ENCODE peak calls at places on chromosomes 5 and 9, in five cellular contexts. One of them, this sample, is unnamed.

GRCh38 chr5:173158366-173158765 is 14.0 kb downstream of the BNIP1 start:
- DNase-seq in GM12865: no peak
- DNase-seq in psoas muscle: no peak
- DNase-seq in upper lobe of right lung: no peak
- DNase-seq in adipocyte: no peak
- DNase-seq in this sample: no peak

GRCh38 chr5:181173420-181174342 is 26.3 kb downstream of the OR2V2 start:
- DNase-seq in adipocyte: no peak
- DNase-seq in psoas muscle: peak; percentile 37
- DNase-seq in GM12865: peak; percentile 88
- DNase-seq in upper lobe of right lung: no peak
- DNase-seq in this sample: peak; percentile 76

GRCh38 chr5:127517110-127517479 is 345 bp upstream of the PRRC1 start:
- DNase-seq in adipocyte: no peak
- DNase-seq in upper lobe of right lung: no peak
- DNase-seq in GM12865: no peak
- DNase-seq in psoas muscle: no peak
- DNase-seq in this sample: peak; percentile 47

GRCh38 chr5:29885595-29885994 is 1307.9 kb upstream of the CDH6 start:
- DNase-seq in upper lobe of right lung: no peak
- DNase-seq in psoas muscle: no peak
- DNase-seq in GM12865: no peak
- DNase-seq in adipocyte: no peak
- DNase-seq in this sample: no peak

GRCh38 chr5:56145106-56145505 is 88.0 kb downstream of the ANKRD55 start:
- DNase-seq in GM12865: no peak
- DNase-seq in psoas muscle: no peak
- DNase-seq in adipocyte: no peak
- DNase-seq in upper lobe of right lung: no peak
- DNase-seq in this sample: no peak

GRCh38 chr9:78029601-78030552 is 1.7 kb downstream of the GNAQ start:
- DNase-seq in upper lobe of right lung: no peak
- DNase-seq in psoas muscle: no peak
- DNase-seq in adipocyte: peak; percentile 65
- DNase-seq in GM12865: no peak
- DNase-seq in this sample: no peak

GRCh38 chr5:162607879-162608278 is 540.3 kb downstream of the GABRG2 start:
- DNase-seq in adipocyte: no peak
- DNase-seq in upper lobe of right lung: no peak
- DNase-seq in psoas muscle: no peak
- DNase-seq in GM12865: no peak
- DNase-seq in this sample: no peak

GRCh38 chr5:1277331-1277730 is 17.5 kb downstream of the TERT start:
- DNase-seq in psoas muscle: no peak
- DNase-seq in GM12865: no peak
- DNase-seq in upper lobe of right lung: no peak
- DNase-seq in adipocyte: no peak
- DNase-seq in this sample: no peak

GRCh38 chr9:99579964-99580363 is 241.7 kb upstream of the NR4A3 start:
- DNase-seq in GM12865: no peak
- DNase-seq in adipocyte: peak; percentile 8
- DNase-seq in psoas muscle: no peak
- DNase-seq in upper lobe of right lung: no peak
- DNase-seq in this sample: no peak

GRCh38 chr5:134493461-134494055 is 31.9 kb upstream of the JADE2 start:
- DNase-seq in upper lobe of right lung: peak; percentile 23
- DNase-seq in adipocyte: no peak
- DNase-seq in GM12865: peak; percentile 27
- DNase-seq in psoas muscle: no peak
- DNase-seq in this sample: no peak

GRCh38 chr9:126291925-126292324 is 34.7 kb upstream of the MVB12B start:
- DNase-seq in psoas muscle: no peak
- DNase-seq in adipocyte: no peak
- DNase-seq in GM12865: no peak
- DNase-seq in upper lobe of right lung: no peak
- DNase-seq in this sample: no peak

GRCh38 chr5:73022480-73023169 is 66.8 kb downstream of the FCHO2 start:
- DNase-seq in GM12865: no peak
- DNase-seq in adipocyte: peak; percentile 64
- DNase-seq in psoas muscle: no peak
- DNase-seq in upper lobe of right lung: no peak
- DNase-seq in this sample: no peak

GRCh38 chr5:52692039-52692438 is 95.7 kb upstream of the ITGA1 start:
- DNase-seq in upper lobe of right lung: no peak
- DNase-seq in adipocyte: peak; percentile 61
- DNase-seq in GM12865: no peak
- DNase-seq in psoas muscle: no peak
- DNase-seq in this sample: peak; percentile 76

GRCh38 chr9:128552744-128553221 is 396 bp downstream of the SPTAN1 start:
- DNase-seq in psoas muscle: peak; percentile 75
- DNase-seq in upper lobe of right lung: peak; percentile 85
- DNase-seq in adipocyte: peak; percentile 64
- DNase-seq in GM12865: peak; percentile 50
- DNase-seq in this sample: no peak

GRCh38 chr5:139149477-139150199 is 48.5 kb downstream of the SIL1 start:
- DNase-seq in adipocyte: peak; percentile 54
- DNase-seq in psoas muscle: no peak
- DNase-seq in upper lobe of right lung: no peak
- DNase-seq in GM12865: no peak
- DNase-seq in this sample: no peak

GRCh38 chr5:34656001-34656699 is at the start of gene RAI14:
- DNase-seq in psoas muscle: peak; percentile 79
- DNase-seq in adipocyte: peak; percentile 95
- DNase-seq in upper lobe of right lung: peak; percentile 93
- DNase-seq in GM12865: peak; percentile 59
- DNase-seq in this sample: peak; percentile 94

GRCh38 chr9:72557549-72557948 is 36.1 kb downstream of the TMC1 start:
- DNase-seq in upper lobe of right lung: no peak
- DNase-seq in psoas muscle: no peak
- DNase-seq in GM12865: no peak
- DNase-seq in adipocyte: peak; percentile 79
- DNase-seq in this sample: peak; percentile 98

GRCh38 chr5:139693676-139694364 is 45.7 kb downstream of the CXXC5 start:
- DNase-seq in upper lobe of right lung: no peak
- DNase-seq in adipocyte: no peak
- DNase-seq in psoas muscle: no peak
- DNase-seq in GM12865: no peak
- DNase-seq in this sample: no peak

GRCh38 chr9:121650220-121651013 is 1.0 kb upstream of the DAB2IP start:
- DNase-seq in adipocyte: peak; percentile 76
- DNase-seq in upper lobe of right lung: peak; percentile 72
- DNase-seq in GM12865: no peak
- DNase-seq in psoas muscle: peak; percentile 72
- DNase-seq in this sample: no peak

GRCh38 chr9:121648799-121649198 is 2.6 kb upstream of the DAB2IP start:
- DNase-seq in psoas muscle: peak; percentile 44
- DNase-seq in adipocyte: no peak
- DNase-seq in upper lobe of right lung: no peak
- DNase-seq in GM12865: no peak
- DNase-seq in this sample: no peak

GRCh38 chr9:121648172-121648571 is 3.3 kb upstream of the DAB2IP start:
- DNase-seq in upper lobe of right lung: no peak
- DNase-seq in adipocyte: no peak
- DNase-seq in psoas muscle: peak; percentile 31
- DNase-seq in GM12865: no peak
- DNase-seq in this sample: no peak

GRCh38 chr9:121651014-121651294 is 480 bp upstream of the DAB2IP start:
- DNase-seq in adipocyte: no peak
- DNase-seq in psoas muscle: no peak
- DNase-seq in GM12865: no peak
- DNase-seq in upper lobe of right lung: no peak
- DNase-seq in this sample: no peak

DNA sequence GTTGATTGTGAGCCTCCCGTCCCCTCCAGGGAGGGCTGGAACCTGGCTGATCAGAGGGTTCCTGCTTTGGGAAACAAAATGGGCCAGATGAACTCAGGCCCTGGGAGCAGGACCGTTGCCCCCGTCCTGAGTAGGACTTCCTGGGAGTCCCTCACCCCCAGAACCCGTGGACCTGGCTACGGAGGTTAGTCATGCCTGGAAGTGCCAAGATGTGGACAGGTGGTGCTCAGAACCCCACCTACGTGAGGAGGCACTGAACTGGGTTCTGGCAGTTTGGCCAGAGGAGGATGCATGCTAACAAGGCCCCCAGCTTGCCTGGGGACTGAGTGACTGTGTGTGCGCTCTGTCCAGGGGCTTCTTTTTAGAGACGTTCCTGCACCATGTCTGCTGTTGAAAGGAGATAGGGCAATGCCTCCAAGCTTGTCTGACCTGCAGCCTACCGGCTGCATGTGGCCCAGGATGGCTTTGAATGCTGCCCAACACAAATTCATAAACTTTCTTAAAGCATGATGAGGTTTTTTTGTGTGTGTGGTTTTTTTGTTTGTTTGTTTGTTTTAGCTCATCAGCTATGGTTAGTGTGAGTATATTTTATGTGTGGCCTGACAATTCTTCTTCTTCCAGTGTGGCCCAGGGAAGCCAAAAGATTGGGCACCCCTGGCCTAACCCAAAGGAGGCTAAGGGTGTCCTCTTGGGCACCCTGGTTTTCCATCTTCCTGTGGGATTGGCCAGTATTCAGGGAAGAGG is 1.8 kb upstream of the DAB2IP start:
- DNase-seq in upper lobe of right lung: no peak
- DNase-seq in GM12865: no peak
- DNase-seq in psoas muscle: peak; percentile 31
- DNase-seq in adipocyte: no peak
- DNase-seq in this sample: no peak
- H3K4me3 ChIP-seq in upper lobe of right lung: no peak overlapping the region
- H3K4me3 ChIP-seq in GM12865: no peak overlapping the region
- H3K4me3 ChIP-seq in psoas muscle: no peak overlapping the region
- H3K4me3 ChIP-seq in adipocyte: no peak overlapping the region
- H3K4me3 ChIP-seq in this sample: no peak overlapping the region

GRCh38 chr5:175798626-175799025 is 72.8 kb upstream of the CPLX2 start:
- DNase-seq in GM12865: no peak
- DNase-seq in psoas muscle: no peak
- DNase-seq in upper lobe of right lung: no peak
- DNase-seq in adipocyte: no peak
- DNase-seq in this sample: no peak

GRCh38 chr5:175795959-175796358 is 75.4 kb upstream of the CPLX2 start:
- DNase-seq in psoas muscle: no peak
- DNase-seq in GM12865: no peak
- DNase-seq in adipocyte: no peak
- DNase-seq in upper lobe of right lung: no peak
- DNase-seq in this sample: no peak

GRCh38 chr5:175796536-175797499 is 74.6 kb upstream of the CPLX2 start:
- DNase-seq in adipocyte: peak; percentile 96
- DNase-seq in psoas muscle: peak; percentile 78
- DNase-seq in upper lobe of right lung: peak; percentile 89
- DNase-seq in GM12865: peak; percentile 55
- DNase-seq in this sample: peak; percentile 76

GRCh38 chr5:175800656-175801081 is 70.7 kb upstream of the CPLX2 start:
- DNase-seq in upper lobe of right lung: no peak
- DNase-seq in GM12865: no peak
- DNase-seq in psoas muscle: no peak
- DNase-seq in adipocyte: no peak
- DNase-seq in this sample: peak; percentile 47

GRCh38 chr5:175797521-175798038 is 73.8 kb upstream of the CPLX2 start:
- DNase-seq in adipocyte: no peak
- DNase-seq in upper lobe of right lung: no peak
- DNase-seq in psoas muscle: no peak
- DNase-seq in GM12865: no peak
- DNase-seq in this sample: no peak
- H3K4me3 ChIP-seq in adipocyte: peak overlapping the region; percentile 52
- H3K4me3 ChIP-seq in upper lobe of right lung: no peak overlapping the region
- H3K4me3 ChIP-seq in psoas muscle: no peak overlapping the region
- H3K4me3 ChIP-seq in GM12865: no peak overlapping the region
- H3K4me3 ChIP-seq in this sample: no peak overlapping the region

GRCh38 chr5:96431376-96432244 is 1.4 kb downstream of the PCSK1 start:
- DNase-seq in upper lobe of right lung: no peak
- DNase-seq in GM12865: peak; percentile 54
- DNase-seq in adipocyte: no peak
- DNase-seq in psoas muscle: no peak
- DNase-seq in this sample: peak; percentile 50
- H3K4me3 ChIP-seq in upper lobe of right lung: no peak overlapping the region
- H3K4me3 ChIP-seq in GM12865: no peak overlapping the region
- H3K4me3 ChIP-seq in adipocyte: peak overlapping the region; percentile 80
- H3K4me3 ChIP-seq in psoas muscle: peak overlapping the region; percentile 36
- H3K4me3 ChIP-seq in this sample: peak overlapping the region; percentile 9

DNA sequence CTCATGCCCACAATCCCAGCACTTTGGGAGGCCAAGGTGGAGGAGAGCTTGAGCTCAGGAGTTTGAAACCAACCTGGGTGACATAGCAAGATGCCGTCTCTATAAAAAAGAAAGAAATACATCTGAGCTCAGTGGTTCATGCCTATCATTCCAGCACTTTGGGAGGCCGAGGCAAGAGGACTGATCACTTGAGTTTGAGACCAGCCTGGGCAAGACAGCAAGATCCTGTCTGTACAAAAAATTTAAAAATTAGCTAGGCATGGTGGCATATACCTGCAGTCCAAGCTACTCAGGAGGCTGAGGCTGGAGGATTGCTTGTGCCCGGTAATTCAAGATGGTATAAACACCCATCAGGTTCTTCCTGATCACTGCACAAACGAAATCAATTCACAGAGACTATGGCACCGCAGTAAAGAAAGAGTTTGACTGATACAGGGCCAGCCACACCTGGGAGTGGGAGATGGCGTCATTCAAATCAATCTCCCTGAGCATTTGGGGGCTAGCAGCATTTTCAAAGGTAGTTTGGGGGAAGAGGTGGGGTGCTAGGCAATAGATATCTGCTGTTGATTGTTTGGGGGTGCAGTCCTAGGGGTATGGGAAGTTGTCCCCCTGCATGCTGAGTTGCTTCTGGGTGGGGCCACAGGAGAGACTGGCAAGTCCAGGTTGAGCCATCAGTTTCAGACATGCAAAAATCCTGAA is 169.2 kb downstream of the TTC39B start:
- DNase-seq in upper lobe of right lung: no peak
- DNase-seq in GM12865: no peak
- DNase-seq in psoas muscle: no peak
- DNase-seq in adipocyte: no peak
- DNase-seq in this sample: no peak
- H3K4me3 ChIP-seq in upper lobe of right lung: no peak overlapping the region
- H3K4me3 ChIP-seq in GM12865: no peak overlapping the region
- H3K4me3 ChIP-seq in psoas muscle: no peak overlapping the region
- H3K4me3 ChIP-seq in adipocyte: no peak overlapping the region
- H3K4me3 ChIP-seq in this sample: no peak overlapping the region

GRCh38 chr5:74595143-74595915 is 45.2 kb downstream of the ENC1 start:
- DNase-seq in adipocyte: peak; percentile 19
- DNase-seq in upper lobe of right lung: no peak
- DNase-seq in psoas muscle: no peak
- DNase-seq in GM12865: no peak
- DNase-seq in this sample: peak; percentile 20
- H3K4me3 ChIP-seq in adipocyte: no peak overlapping the region
- H3K4me3 ChIP-seq in upper lobe of right lung: no peak overlapping the region
- H3K4me3 ChIP-seq in psoas muscle: no peak overlapping the region
- H3K4me3 ChIP-seq in GM12865: no peak overlapping the region
- H3K4me3 ChIP-seq in this sample: no peak overlapping the region

This sample was measured in foreskin fibroblast.